ENCODE peak calls at places on chromosomes 16 and 17, in four cellular contexts. U is lower lobe of right lung, Z is heart left ventricle, M is endodermal cell. N is an unnamed sample. For H3K4me1 and H3K27me3, the result is how much of the 10 kb centered on the place peaks cover.

GRCh38 chr16:64077242-64077641 is 1044.6 kb downstream of the CDH11 start:
- DNase-seq in U (no peak), Z (no peak), M (no peak), N (no peak)

GRCh38 chr17:57835333-57835900 is 14.4 kb downstream of the MRPS23 start:
- DNase-seq in U (no peak), Z (no peak), M (no peak), N (peak)

GRCh38 chr16:80122155-80122554 is 418.6 kb upstream of the DYNLRB2 start:
- DNase-seq in U (no peak), Z (peak), M (no peak), N (peak)

GRCh38 chr17:43984521-43984920 is 19.9 kb upstream of the NAGS start:
- DNase-seq in U (no peak), Z (no peak), M (peak), N (no peak)

GRCh38 chr17:79518330-79519151 is 92.3 kb downstream of the RBFOX3 start:
- DNase-seq in U (no peak), Z (no peak), M (no peak), N (no peak)

GRCh38 chr17:72126575-72127486 is 6.0 kb downstream of the SOX9 start:
- DNase-seq in U (no peak), Z (peak), M (no peak), N (no peak)

GRCh38 chr17:60525347-60525623 is 757 bp downstream of the APPBP2 start:
- DNase-seq in U (no peak), Z (peak), M (no peak), N (peak)

GRCh38 chr16:75273054-75273925 is 21.9 kb upstream of the BCAR1 start:
- DNase-seq in U (no peak), Z (no peak), M (no peak), N (no peak)

GRCh38 chr17:77662796-77663195 is 295.7 kb upstream of the TNRC6C start:
- DNase-seq in U (no peak), Z (no peak), M (no peak), N (no peak)

GRCh38 chr17:39921323-39921722 is 2.9 kb upstream of the GSDMB start:
- DNase-seq in U (no peak), Z (no peak), M (no peak), N (no peak)

GRCh38 chr16:23879735-23880373 is 44.1 kb downstream of the PRKCB start:
- DNase-seq in U (no peak), Z (no peak), M (no peak), N (no peak)

GRCh38 chr17:72349508-72350472 is 229.0 kb downstream of the SOX9 start:
- DNase-seq in U (no peak), Z (no peak), M (no peak), N (no peak)

GRCh38 chr17:62703776-62704380 is 76.4 kb downstream of the MRC2 start:
- DNase-seq in U (peak), Z (peak), M (peak), N (peak)

GRCh38 chr17:77528516-77529327 is 388.0 kb downstream of the SEC14L1 start:
- DNase-seq in U (no peak), Z (no peak), M (peak), N (no peak)

GRCh38 chr17:78172284-78173024 is 4.1 kb downstream of the SYNGR2 start:
- DNase-seq in U (peak), Z (no peak), M (peak), N (peak)

GRCh38 chr16:29304251-29304900 is 102.1 kb downstream of the NPIPB11 start:
- DNase-seq in U (no peak), Z (no peak), M (no peak), N (no peak)

GRCh38 chr17:29376667-29377268 is 13.4 kb upstream of the TAOK1 start:
- DNase-seq in U (no peak), Z (no peak), M (peak), N (peak)

GRCh38 chr16:55294947-55295346 is 29.1 kb upstream of the IRX6 start:
- DNase-seq in U (no peak), Z (peak), M (no peak), N (no peak)

GRCh38 chr16:89051521-89052166 is 42.0 kb upstream of the ACSF3 start:
- DNase-seq in U (peak), Z (no peak), M (no peak), N (no peak)

GRCh38 chr17:73650147-73650546 is 5.9 kb upstream of the SDK2 start:
- DNase-seq in U (no peak), Z (no peak), M (peak), N (no peak)

GRCh38 chr16:47984669-47985068 is 171.1 kb downstream of the ABCC12 start:
- DNase-seq in U (no peak), Z (no peak), M (no peak), N (no peak)

GRCh38 chr17:71118039-71118438 is 948.7 kb downstream of the KCNJ2 start:
- DNase-seq in U (no peak), Z (no peak), M (peak), N (no peak)

GRCh38 chr16:2511128-2511785 is 2.5 kb upstream of the ATP6V0C start:
- DNase-seq in U (peak), Z (peak), M (no peak), N (peak)

GRCh38 chr17:76268015-76268749 is 3.0 kb downstream of the UBALD2 start:
- DNase-seq in U (peak), Z (peak), M (no peak), N (no peak)

GRCh38 chr16:4098496-4098895 is 17.7 kb downstream of the ADCY9 start:
- DNase-seq in U (peak), Z (no peak), M (no peak), N (no peak)

GRCh38 chr16:4093495-4094137 is 22.6 kb downstream of the ADCY9 start:
- DNase-seq in U (peak), Z (no peak), M (no peak), N (no peak)

GRCh38 chr16:4094138-4094773 is 22.0 kb downstream of the ADCY9 start:
- DNase-seq in U (peak), Z (no peak), M (no peak), N (peak)

GRCh38 chr16:4097826-4098240 is 18.4 kb downstream of the ADCY9 start:
- DNase-seq in U (peak), Z (no peak), M (no peak), N (no peak)

GRCh38 chr16:4096509-4096908 is 19.7 kb downstream of the ADCY9 start:
- DNase-seq in U (no peak), Z (no peak), M (no peak), N (no peak)
- H3K4me1 ChIP-seq in U (half or more), Z (under half), M (under half), N (under half)

GRCh38 chr16:4913130-4913773 is 23.7 kb downstream of the PPL start:
- DNase-seq in U (peak), Z (no peak), M (no peak), N (no peak)

GRCh38 chr16:4911831-4912422 is 25.0 kb downstream of the PPL start:
- DNase-seq in U (no peak), Z (no peak), M (no peak), N (no peak)

GRCh38 chr16:4910828-4911227 is 26.1 kb downstream of the PPL start:
- DNase-seq in U (no peak), Z (no peak), M (no peak), N (no peak)

GRCh38 chr16:4908854-4909401 is 28.0 kb downstream of the PPL start:
- DNase-seq in U (no peak), Z (no peak), M (no peak), N (no peak)

DNA sequence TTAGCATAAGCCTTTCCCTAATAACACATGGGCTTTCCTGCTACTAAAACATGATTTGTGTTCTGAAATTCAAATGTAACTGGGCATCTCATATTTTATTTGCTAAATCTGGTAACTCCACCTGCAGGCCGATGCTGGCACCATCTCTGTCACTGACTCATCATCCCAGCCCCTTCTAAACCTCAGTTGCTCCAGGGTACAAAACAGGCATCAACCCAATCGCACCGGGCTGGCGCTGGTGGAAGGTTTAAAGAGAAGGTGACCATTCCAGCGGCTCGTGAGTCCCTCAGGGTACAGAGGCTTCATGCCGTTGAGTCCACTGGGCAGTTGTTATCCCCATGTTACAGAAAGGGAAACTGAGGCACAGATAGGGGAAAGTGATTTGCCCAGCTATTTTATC is 27.1 kb downstream of the PPL start:
- DNase-seq in U (no peak), Z (no peak), M (no peak), N (no peak)
- TF ChIP-seq CTCF in U (no peak), Z (no peak), M (peak), N (no peak)

GRCh38 chr17:38604479-38605229 is 1.1 kb downstream of the SRCIN1 start:
- DNase-seq in U (no peak), Z (no peak), M (peak), N (no peak)

GRCh38 chr17:38605230-38605851 is 411 bp downstream of the SRCIN1 start:
- DNase-seq in U (no peak), Z (no peak), M (peak), N (no peak)

GRCh38 chr17:38605852-38606645 is at the start of gene SRCIN1:
- DNase-seq in U (peak), Z (peak), M (peak), N (no peak)

GRCh38 chr17:38608648-38609047 is 2.9 kb upstream of the SRCIN1 start:
- DNase-seq in U (peak), Z (no peak), M (peak), N (no peak)

GRCh38 chr17:38606646-38607611 is 1.2 kb upstream of the SRCIN1 start:
- DNase-seq in U (no peak), Z (peak), M (peak), N (no peak)
- H3K27me3 ChIP-seq in U (half or more), Z (under half), M (under half), N (half or more)

GRCh38 chr17:2706911-2707510 is 4.6 kb downstream of the CLUH start:
- DNase-seq in U (peak), Z (no peak), M (no peak), N (peak)
- H3K4me1 ChIP-seq in U (under half), Z (half or more), M (under half), N (half or more)

GRCh38 chr17:66271512-66271911 is 30.9 kb upstream of the PRKCA start:
- DNase-seq in U (no peak), Z (no peak), M (no peak), N (no peak)

GRCh38 chr17:66268247-66268927 is 34.0 kb upstream of the PRKCA start:
- DNase-seq in U (no peak), Z (no peak), M (no peak), N (no peak)

GRCh38 chr17:66272699-66273390 is 29.6 kb upstream of the PRKCA start:
- DNase-seq in U (no peak), Z (no peak), M (no peak), N (peak)

GRCh38 chr17:66273391-66273722 is 29.1 kb upstream of the PRKCA start:
- DNase-seq in U (no peak), Z (no peak), M (no peak), N (no peak)

GRCh38 chr17:66270106-66270505 is 32.3 kb upstream of the PRKCA start:
- DNase-seq in U (no peak), Z (no peak), M (no peak), N (no peak)
- TF ChIP-seq CTCF in U (no peak), Z (no peak), M (no peak), N (no peak)

DNA sequence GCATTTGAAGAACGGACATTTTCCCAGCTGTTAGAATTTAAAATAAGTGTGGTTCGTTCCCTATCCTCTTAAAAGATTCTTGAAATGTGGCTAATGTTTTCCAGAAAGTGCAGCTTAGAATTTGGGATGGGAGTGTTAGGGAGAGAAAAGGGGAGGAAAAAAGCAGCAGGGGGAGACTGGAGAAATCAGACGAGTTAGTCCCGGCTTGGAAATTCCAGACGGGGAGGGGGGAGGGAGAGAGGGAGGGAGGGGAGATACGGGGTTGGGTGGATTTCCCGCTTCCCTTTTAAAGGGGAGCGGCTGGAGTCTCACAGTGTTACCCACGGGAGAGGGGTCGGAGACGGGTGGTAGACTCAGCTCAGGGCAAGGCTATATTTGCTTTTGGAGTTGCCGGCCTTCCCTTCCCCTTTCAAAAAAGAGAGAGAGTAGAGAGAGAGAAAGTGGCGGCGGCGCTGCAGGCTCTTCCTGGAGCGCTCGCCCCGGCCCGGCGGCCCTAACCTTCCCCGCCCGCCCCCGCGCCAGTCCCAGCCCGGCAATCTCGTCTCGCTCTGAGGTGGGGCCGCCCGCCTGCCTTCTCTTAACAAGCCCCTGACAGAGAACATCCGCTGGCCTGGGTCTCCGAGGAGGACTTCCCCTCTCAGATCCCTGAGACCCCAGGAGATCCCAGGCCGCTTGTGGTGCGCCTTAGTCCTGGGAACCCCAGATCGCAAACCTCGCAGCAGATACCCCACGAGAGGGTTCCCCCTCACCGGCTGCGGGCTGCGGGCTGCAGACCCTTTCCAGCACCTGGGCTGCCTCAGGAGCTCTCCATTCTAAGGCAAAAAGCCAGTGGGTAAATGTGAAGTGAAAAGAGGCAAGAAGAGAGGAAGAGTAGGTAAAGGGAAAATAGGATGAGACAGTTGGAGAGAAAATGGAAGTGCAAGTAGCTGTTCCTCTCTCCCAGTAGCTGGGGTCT is 6.6 kb downstream of the IGF2BP1 start:
- DNase-seq in U (no peak), Z (no peak), M (peak), N (no peak)
- H3K27me3 ChIP-seq in U (half or more), Z (half or more), M (under half), N (half or more)

GRCh38 chr17:4522661-4523060 is 24.0 kb downstream of the SPNS2 start:
- DNase-seq in U (no peak), Z (peak), M (no peak), N (peak)
- H3K4me1 ChIP-seq in U (half or more), Z (under half), M (under half), N (under half)

GRCh38 chr17:2909164-2909852 is 113.1 kb downstream of the RAP1GAP2 start:
- DNase-seq in U (no peak), Z (no peak), M (no peak), N (no peak)

GRCh38 chr17:2911035-2911754 is 115.0 kb downstream of the RAP1GAP2 start:
- DNase-seq in U (no peak), Z (peak), M (no peak), N (no peak)

GRCh38 chr17:2912754-2913153 is 116.5 kb downstream of the RAP1GAP2 start:
- DNase-seq in U (no peak), Z (no peak), M (no peak), N (no peak)

GRCh38 chr17:2909853-2910234 is 113.6 kb downstream of the RAP1GAP2 start:
- DNase-seq in U (no peak), Z (no peak), M (no peak), N (no peak)

DNA sequence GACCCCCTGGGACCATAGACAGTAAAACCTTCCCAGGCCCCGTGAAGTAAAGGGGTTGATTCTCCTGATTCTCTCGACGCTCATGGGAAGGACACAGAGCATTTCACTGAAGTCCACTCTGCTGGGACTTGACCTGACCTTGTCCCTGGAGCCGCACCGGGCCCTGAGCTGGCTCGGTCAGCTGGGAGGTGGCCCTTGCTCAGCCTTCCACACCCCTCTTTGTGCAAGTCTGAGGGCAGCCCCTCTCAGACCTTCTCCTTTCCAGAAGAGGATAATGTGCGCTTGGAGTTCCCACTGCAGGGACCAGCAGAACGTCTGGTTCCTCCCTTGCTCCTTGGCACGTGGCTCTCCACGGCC is 115.5 kb downstream of the RAP1GAP2 start:
- DNase-seq in U (no peak), Z (no peak), M (no peak), N (no peak)
- TF ChIP-seq CTCF in U (no peak), Z (no peak), M (no peak), N (no peak)

DNA sequence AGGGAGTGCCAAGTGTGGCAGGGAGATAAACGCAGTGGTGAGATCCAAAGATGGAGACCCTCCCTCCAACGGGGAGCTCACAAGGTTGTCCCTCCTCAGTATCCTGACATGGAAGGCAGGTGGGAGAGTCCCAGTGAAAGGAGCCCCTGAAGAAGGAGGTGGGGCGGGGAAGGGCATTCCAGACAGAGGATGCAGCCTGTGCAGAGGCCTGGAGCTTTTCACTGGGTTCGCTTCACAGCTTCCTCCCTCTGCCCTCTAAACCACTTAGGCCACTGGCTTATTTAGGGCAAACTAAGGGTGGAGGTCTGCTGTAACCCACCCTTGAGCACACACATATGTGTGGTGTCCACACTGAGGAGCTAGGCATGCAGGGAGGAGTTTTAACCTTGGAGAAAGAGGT is 1.8 kb downstream of the GSG1L start:
- DNase-seq in U (no peak), Z (no peak), M (no peak), N (no peak)
- H3K27me3 ChIP-seq in U (under half), Z (under half), M (half or more), N (under half)